ENCODE peak calls at places on chromosomes 2 and 18, in six cellular contexts. T, W, X, Z, G and D are unnamed samples.

GRCh38 chr2:167992258-167992657 is 255.1 kb downstream of the STK39 start:
- DNase-seq in W (no peak), G (no peak), X (no peak), Z (no peak), T (no peak), D (no peak)

GRCh38 chr2:237674731-237675276 is 47.4 kb downstream of the LRRFIP1 start:
- DNase-seq in G (peak; percentile 75), X (peak; percentile 74), W (no peak), T (peak; percentile 81), Z (peak; percentile 88), D (peak; percentile 93)

GRCh38 chr2:126858436-126858835 is 40.3 kb upstream of the TEX51 start:
- DNase-seq in G (no peak), Z (no peak), X (no peak), T (no peak), W (no peak), D (peak; percentile 40)

GRCh38 chr2:132256251-132256902 is 94.6 kb upstream of the ANKRD30BL start:
- DNase-seq in W (no peak), T (no peak), G (no peak), Z (no peak), X (no peak), D (no peak)

GRCh38 chr18:6728809-6729246 is 688 bp upstream of the ARHGAP28 start:
- DNase-seq in T (no peak), Z (no peak), X (no peak), G (no peak), W (no peak), D (no peak)

GRCh38 chr2:33318456-33318855 is 158.0 kb upstream of the RASGRP3 start:
- DNase-seq in X (no peak), W (no peak), Z (no peak), T (no peak), G (no peak), D (no peak)

GRCh38 chr2:39781697-39782096 is 2.6 kb upstream of the THUMPD2 start:
- DNase-seq in T (no peak), X (no peak), W (no peak), G (no peak), Z (no peak), D (no peak)

GRCh38 chr2:86274265-86274917 is 63.0 kb downstream of the REEP1 start:
- DNase-seq in G (peak; percentile 84), T (no peak), Z (no peak), X (no peak), W (no peak), D (no peak)

GRCh38 chr2:61055557-61055956 is 10.1 kb upstream of the SANBR start:
- DNase-seq in G (peak; percentile 64), Z (no peak), X (no peak), W (peak; percentile 13), T (no peak), D (no peak)

GRCh38 chr2:29367986-29368677 is 252.9 kb downstream of the CLIP4 start:
- DNase-seq in X (peak; percentile 20), Z (no peak), W (no peak), G (no peak), T (no peak), D (no peak)

GRCh38 chr2:214410918-214411554 is at the start of gene VWC2L:
- DNase-seq in X (peak; percentile 66), Z (peak; percentile 20), W (peak; percentile 50), G (peak; percentile 76), T (peak; percentile 54), D (peak; percentile 59)

GRCh38 chr18:24494586-24494985 is 34.1 kb downstream of the HRH4 start:
- DNase-seq in G (no peak), T (no peak), X (no peak), Z (no peak), W (no peak), D (no peak)

GRCh38 chr18:24490545-24490944 is 30.1 kb downstream of the HRH4 start:
- DNase-seq in T (no peak), X (no peak), Z (no peak), W (no peak), G (peak; percentile 9), D (no peak)

GRCh38 chr18:24492445-24492844 is 32.0 kb downstream of the HRH4 start:
- DNase-seq in G (no peak), X (no peak), Z (peak; percentile 24), T (no peak), W (no peak), D (no peak)

GRCh38 chr18:24488824-24489493 is 28.5 kb downstream of the HRH4 start:
- DNase-seq in X (no peak), Z (no peak), T (no peak), G (peak; percentile 41), W (no peak), D (no peak)

DNA sequence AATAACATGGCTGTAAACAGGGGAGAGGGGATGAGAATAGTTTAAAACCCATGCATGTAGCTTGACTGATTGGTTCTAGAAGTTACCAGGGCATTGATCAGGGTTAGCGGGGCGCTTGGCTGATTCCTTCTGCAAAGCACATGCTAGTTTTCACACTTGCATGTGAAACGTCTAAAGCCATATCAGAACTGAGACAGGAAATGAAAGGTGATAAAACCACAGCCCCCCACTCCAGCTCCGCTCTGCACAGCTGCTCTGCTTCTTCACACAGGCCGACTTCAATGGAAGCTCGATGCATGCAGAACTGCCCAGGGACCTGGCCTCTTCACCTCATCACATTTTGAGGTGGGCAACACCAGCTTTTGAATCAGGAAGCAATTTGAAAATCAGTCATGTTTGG is 31.4 kb downstream of the HRH4 start:
- DNase-seq in Z (peak; percentile 14), G (no peak), T (no peak), X (no peak), W (no peak), D (no peak)
- H3K27ac ChIP-seq in Z (no peak overlapping the region), G (no peak overlapping the region), T (no peak overlapping the region), X (no peak overlapping the region), W (no peak overlapping the region), D (no peak overlapping the region)

GRCh38 chr2:189437931-189438330 is 3.3 kb upstream of the WDR75 start:
- DNase-seq in T (no peak), G (no peak), W (no peak), X (no peak), Z (no peak), D (no peak)

GRCh38 chr2:189441709-189442074 is 418 bp downstream of the WDR75 start:
- DNase-seq in G (no peak), W (no peak), X (no peak), Z (no peak), T (no peak), D (peak; percentile 59)

GRCh38 chr2:189440947-189441708 is at the start of gene WDR75:
- DNase-seq in Z (peak; percentile 95), G (peak; percentile 94), X (peak; percentile 94), W (peak; percentile 82), T (peak; percentile 94), D (peak; percentile 94)

GRCh38 chr2:189440644-189440946 is 679 bp upstream of the WDR75 start:
- DNase-seq in W (no peak), X (no peak), Z (no peak), T (no peak), G (no peak), D (peak; percentile 60)

GRCh38 chr2:189439342-189439741 is 1.9 kb upstream of the WDR75 start:
- DNase-seq in W (no peak), X (no peak), G (no peak), Z (no peak), T (no peak), D (no peak)
- TF ChIP-seq CTCF in W (peak; percentile 28), X (no peak), G (peak; percentile 8), Z (no peak), T (no peak), D (no peak)

DNA sequence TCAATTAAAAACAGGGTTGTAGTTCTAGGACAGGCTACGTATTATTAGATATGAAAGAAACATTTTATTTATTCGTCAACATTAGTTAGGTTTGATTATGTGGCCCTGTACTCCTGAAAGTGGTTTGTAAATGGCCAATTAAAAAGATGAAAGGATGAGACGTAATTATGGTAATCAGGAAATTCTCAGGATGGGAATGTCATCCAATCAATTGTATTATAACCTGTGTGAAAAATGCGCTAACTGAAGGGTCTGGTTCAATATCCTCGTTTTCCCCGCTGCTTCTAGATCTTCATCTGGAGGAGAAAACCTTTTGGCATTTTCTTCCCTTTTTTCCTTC is 5.6 kb upstream of the C18orf32 start:
- DNase-seq in W (no peak), G (no peak), T (no peak), X (no peak), Z (no peak), D (no peak)
- H3K4me3 ChIP-seq in W (no peak overlapping the region), G (no peak overlapping the region), T (peak overlapping the region; percentile 90), X (no peak overlapping the region), Z (no peak overlapping the region), D (no peak overlapping the region)

GRCh38 chr2:212076456-212076855 is 462.1 kb downstream of the ERBB4 start:
- DNase-seq in G (no peak), Z (no peak), T (no peak), X (no peak), W (no peak), D (no peak)

GRCh38 chr2:212083492-212083891 is 455.1 kb downstream of the ERBB4 start:
- DNase-seq in G (no peak), W (no peak), T (no peak), Z (no peak), X (no peak), D (no peak)

GRCh38 chr2:212073360-212073759 is 465.2 kb downstream of the ERBB4 start:
- DNase-seq in X (no peak), W (no peak), Z (no peak), G (no peak), T (no peak), D (no peak)

DNA sequence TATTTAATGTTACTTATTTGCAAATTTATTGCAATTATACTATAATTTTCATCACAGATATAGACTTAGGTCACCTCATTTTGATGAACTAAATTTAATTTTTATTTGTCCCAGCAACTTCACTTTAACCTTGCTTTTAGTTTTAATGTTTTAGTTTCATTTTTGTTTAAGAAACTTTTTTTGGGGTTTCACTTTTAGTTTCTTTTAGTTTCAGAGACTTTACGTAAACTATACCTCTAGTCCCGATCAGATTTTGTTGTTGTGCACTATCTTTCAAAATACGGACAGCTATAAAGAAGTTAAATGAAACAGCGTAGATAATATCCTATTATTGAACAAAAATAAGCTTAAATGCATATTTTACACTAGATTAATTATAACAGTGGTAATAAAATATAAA is 460.5 kb downstream of the ERBB4 start:
- DNase-seq in Z (no peak), T (no peak), X (no peak), W (no peak), G (no peak), D (no peak)
- H3K27ac ChIP-seq in Z (no peak overlapping the region), T (no peak overlapping the region), X (no peak overlapping the region), W (no peak overlapping the region), G (no peak overlapping the region), D (no peak overlapping the region)

GRCh38 chr2:232439758-232440135 is 16.2 kb upstream of the ALPI start:
- DNase-seq in Z (no peak), W (no peak), G (no peak), X (no peak), T (no peak), D (no peak)
- TF ChIP-seq CTCF in Z (peak; percentile 33), W (peak; percentile 23), G (no peak), X (no peak), T (no peak), D (peak; percentile 8)

GRCh38 chr2:56099967-56100366 is 83.8 kb upstream of the CCDC85A start:
- DNase-seq in G (no peak), T (no peak), Z (no peak), W (no peak), X (no peak), D (no peak)
- H3K4me3 ChIP-seq in G (no peak overlapping the region), T (no peak overlapping the region), Z (no peak overlapping the region), W (no peak overlapping the region), X (no peak overlapping the region), D (no peak overlapping the region)

DNA sequence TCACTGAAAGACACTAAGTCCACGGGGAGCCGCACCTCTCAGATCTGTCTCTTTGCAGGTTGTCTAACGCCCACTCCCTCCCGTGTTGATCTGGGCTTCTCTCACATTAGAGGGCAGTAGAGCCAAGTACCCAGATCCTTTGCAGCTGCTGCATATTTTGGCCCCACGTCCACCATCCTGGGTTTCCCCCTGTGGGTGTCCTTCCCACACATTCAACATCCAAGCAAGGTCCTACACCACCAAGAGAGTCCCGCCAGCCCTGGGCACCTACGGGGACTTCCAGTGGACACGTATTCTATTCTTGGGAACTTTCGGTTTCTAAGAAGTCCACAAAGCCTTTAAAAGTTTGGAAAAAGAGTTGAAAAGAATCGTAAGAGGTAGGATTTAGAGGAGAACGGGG is 116.6 kb downstream of the ATL2 start:
- DNase-seq in Z (no peak), G (no peak), X (no peak), T (no peak), W (no peak), D (no peak)
- H3K27ac ChIP-seq in Z (no peak overlapping the region), G (no peak overlapping the region), X (no peak overlapping the region), T (no peak overlapping the region), W (no peak overlapping the region), D (peak overlapping the region; percentile 9)